ENCODE peak calls at places on chromosomes 1 and 21, in six cellular contexts. One of them, this sample, is unnamed.

GRCh38 chr1:156376146-156376545 is 7.1 kb downstream of the RHBG start:
- DNase-seq in activated T-helper 1 cell treated with anti-CD3 and anti-CD28 coated beads, Interleukin-12 subunit alpha, Interleukin-12 subunit beta, Interleukin-2, Interleukin-4 antibody, amounts not matched to agents 30 ng/mL and 10 ng/mL and 1 ng/mL, durations not matched to agents 14 hours and 24 hours and 36 hours: no peak
- DNase-seq in GM20000: no peak
- DNase-seq in NAMALWA: no peak
- DNase-seq in stimulated activated CD4-positive, alpha-beta T cell treated with anti-CD3 and anti-CD28 coated beads, TNF-alpha, amount 100 ng/mL, for 1 hour: no peak
- DNase-seq in adrenal gland: peak; percentile 14
- DNase-seq in this sample: no peak

GRCh38 chr1:3537359-3537758 is 73.9 kb downstream of the MEGF6 start:
- DNase-seq in GM20000: no peak
- DNase-seq in NAMALWA: no peak
- DNase-seq in stimulated activated CD4-positive, alpha-beta T cell treated with anti-CD3 and anti-CD28 coated beads, TNF-alpha, amount 100 ng/mL, for 1 hour: no peak
- DNase-seq in activated T-helper 1 cell treated with anti-CD3 and anti-CD28 coated beads, Interleukin-12 subunit alpha, Interleukin-12 subunit beta, Interleukin-2, Interleukin-4 antibody, amounts not matched to agents 30 ng/mL and 10 ng/mL and 1 ng/mL, durations not matched to agents 14 hours and 24 hours and 36 hours: no peak
- DNase-seq in adrenal gland: no peak
- DNase-seq in this sample: no peak

GRCh38 chr21:45898781-45899180 is 82.8 kb upstream of the COL6A1 start:
- DNase-seq in GM20000: no peak
- DNase-seq in adrenal gland: no peak
- DNase-seq in activated T-helper 1 cell treated with anti-CD3 and anti-CD28 coated beads, Interleukin-12 subunit alpha, Interleukin-12 subunit beta, Interleukin-2, Interleukin-4 antibody, amounts not matched to agents 30 ng/mL and 10 ng/mL and 1 ng/mL, durations not matched to agents 14 hours and 24 hours and 36 hours: no peak
- DNase-seq in stimulated activated CD4-positive, alpha-beta T cell treated with anti-CD3 and anti-CD28 coated beads, TNF-alpha, amount 100 ng/mL, for 1 hour: no peak
- DNase-seq in NAMALWA: no peak
- DNase-seq in this sample: no peak

GRCh38 chr1:200510228-200510623 is 100.4 kb upstream of the ZNF281 start:
- DNase-seq in GM20000: peak; percentile 76
- DNase-seq in adrenal gland: peak; percentile 84
- DNase-seq in activated T-helper 1 cell treated with anti-CD3 and anti-CD28 coated beads, Interleukin-12 subunit alpha, Interleukin-12 subunit beta, Interleukin-2, Interleukin-4 antibody, amounts not matched to agents 30 ng/mL and 10 ng/mL and 1 ng/mL, durations not matched to agents 14 hours and 24 hours and 36 hours: peak; percentile 47
- DNase-seq in stimulated activated CD4-positive, alpha-beta T cell treated with anti-CD3 and anti-CD28 coated beads, TNF-alpha, amount 100 ng/mL, for 1 hour: peak; percentile 38
- DNase-seq in NAMALWA: peak; percentile 89
- DNase-seq in this sample: peak; percentile 68

GRCh38 chr1:67646145-67647035 is 38.6 kb upstream of the GADD45A start:
- DNase-seq in NAMALWA: no peak
- DNase-seq in adrenal gland: peak; percentile 71
- DNase-seq in activated T-helper 1 cell treated with anti-CD3 and anti-CD28 coated beads, Interleukin-12 subunit alpha, Interleukin-12 subunit beta, Interleukin-2, Interleukin-4 antibody, amounts not matched to agents 30 ng/mL and 10 ng/mL and 1 ng/mL, durations not matched to agents 14 hours and 24 hours and 36 hours: no peak
- DNase-seq in stimulated activated CD4-positive, alpha-beta T cell treated with anti-CD3 and anti-CD28 coated beads, TNF-alpha, amount 100 ng/mL, for 1 hour: no peak
- DNase-seq in GM20000: no peak
- DNase-seq in this sample: peak; percentile 61

GRCh38 chr1:7366286-7366954 is 404.7 kb upstream of the VAMP3 start:
- DNase-seq in GM20000: no peak
- DNase-seq in activated T-helper 1 cell treated with anti-CD3 and anti-CD28 coated beads, Interleukin-12 subunit alpha, Interleukin-12 subunit beta, Interleukin-2, Interleukin-4 antibody, amounts not matched to agents 30 ng/mL and 10 ng/mL and 1 ng/mL, durations not matched to agents 14 hours and 24 hours and 36 hours: no peak
- DNase-seq in stimulated activated CD4-positive, alpha-beta T cell treated with anti-CD3 and anti-CD28 coated beads, TNF-alpha, amount 100 ng/mL, for 1 hour: no peak
- DNase-seq in NAMALWA: no peak
- DNase-seq in adrenal gland: no peak
- DNase-seq in this sample: peak; percentile 36

GRCh38 chr1:194071200-194071599 is 884.8 kb upstream of the B3GALT2 start:
- DNase-seq in adrenal gland: no peak
- DNase-seq in NAMALWA: no peak
- DNase-seq in stimulated activated CD4-positive, alpha-beta T cell treated with anti-CD3 and anti-CD28 coated beads, TNF-alpha, amount 100 ng/mL, for 1 hour: no peak
- DNase-seq in GM20000: no peak
- DNase-seq in activated T-helper 1 cell treated with anti-CD3 and anti-CD28 coated beads, Interleukin-12 subunit alpha, Interleukin-12 subunit beta, Interleukin-2, Interleukin-4 antibody, amounts not matched to agents 30 ng/mL and 10 ng/mL and 1 ng/mL, durations not matched to agents 14 hours and 24 hours and 36 hours: no peak
- DNase-seq in this sample: no peak

GRCh38 chr1:157105298-157105987 is 5.8 kb upstream of the ETV3L start:
- DNase-seq in GM20000: no peak
- DNase-seq in NAMALWA: no peak
- DNase-seq in adrenal gland: no peak
- DNase-seq in activated T-helper 1 cell treated with anti-CD3 and anti-CD28 coated beads, Interleukin-12 subunit alpha, Interleukin-12 subunit beta, Interleukin-2, Interleukin-4 antibody, amounts not matched to agents 30 ng/mL and 10 ng/mL and 1 ng/mL, durations not matched to agents 14 hours and 24 hours and 36 hours: no peak
- DNase-seq in stimulated activated CD4-positive, alpha-beta T cell treated with anti-CD3 and anti-CD28 coated beads, TNF-alpha, amount 100 ng/mL, for 1 hour: no peak
- DNase-seq in this sample: no peak

GRCh38 chr1:116724765-116725375 is 29.4 kb upstream of the CD2 start:
- DNase-seq in stimulated activated CD4-positive, alpha-beta T cell treated with anti-CD3 and anti-CD28 coated beads, TNF-alpha, amount 100 ng/mL, for 1 hour: peak; percentile 55
- DNase-seq in adrenal gland: peak; percentile 73
- DNase-seq in GM20000: peak; percentile 63
- DNase-seq in activated T-helper 1 cell treated with anti-CD3 and anti-CD28 coated beads, Interleukin-12 subunit alpha, Interleukin-12 subunit beta, Interleukin-2, Interleukin-4 antibody, amounts not matched to agents 30 ng/mL and 10 ng/mL and 1 ng/mL, durations not matched to agents 14 hours and 24 hours and 36 hours: peak; percentile 64
- DNase-seq in NAMALWA: peak; percentile 77
- DNase-seq in this sample: no peak

GRCh38 chr1:30783244-30783915 is 25.8 kb upstream of the LAPTM5 start:
- DNase-seq in adrenal gland: peak; percentile 91
- DNase-seq in GM20000: no peak
- DNase-seq in activated T-helper 1 cell treated with anti-CD3 and anti-CD28 coated beads, Interleukin-12 subunit alpha, Interleukin-12 subunit beta, Interleukin-2, Interleukin-4 antibody, amounts not matched to agents 30 ng/mL and 10 ng/mL and 1 ng/mL, durations not matched to agents 14 hours and 24 hours and 36 hours: no peak
- DNase-seq in stimulated activated CD4-positive, alpha-beta T cell treated with anti-CD3 and anti-CD28 coated beads, TNF-alpha, amount 100 ng/mL, for 1 hour: no peak
- DNase-seq in NAMALWA: no peak
- DNase-seq in this sample: peak; percentile 40

GRCh38 chr1:207366022-207366421 is 44.5 kb downstream of the CD55 start:
- DNase-seq in adrenal gland: no peak
- DNase-seq in activated T-helper 1 cell treated with anti-CD3 and anti-CD28 coated beads, Interleukin-12 subunit alpha, Interleukin-12 subunit beta, Interleukin-2, Interleukin-4 antibody, amounts not matched to agents 30 ng/mL and 10 ng/mL and 1 ng/mL, durations not matched to agents 14 hours and 24 hours and 36 hours: no peak
- DNase-seq in GM20000: no peak
- DNase-seq in NAMALWA: no peak
- DNase-seq in stimulated activated CD4-positive, alpha-beta T cell treated with anti-CD3 and anti-CD28 coated beads, TNF-alpha, amount 100 ng/mL, for 1 hour: no peak
- DNase-seq in this sample: no peak

GRCh38 chr1:101250656-101251272 is 13.9 kb downstream of the S1PR1 start:
- DNase-seq in activated T-helper 1 cell treated with anti-CD3 and anti-CD28 coated beads, Interleukin-12 subunit alpha, Interleukin-12 subunit beta, Interleukin-2, Interleukin-4 antibody, amounts not matched to agents 30 ng/mL and 10 ng/mL and 1 ng/mL, durations not matched to agents 14 hours and 24 hours and 36 hours: no peak
- DNase-seq in adrenal gland: no peak
- DNase-seq in GM20000: no peak
- DNase-seq in NAMALWA: no peak
- DNase-seq in stimulated activated CD4-positive, alpha-beta T cell treated with anti-CD3 and anti-CD28 coated beads, TNF-alpha, amount 100 ng/mL, for 1 hour: no peak
- DNase-seq in this sample: no peak

GRCh38 chr1:90781429-90782020 is 64.4 kb upstream of the BARHL2 start:
- DNase-seq in stimulated activated CD4-positive, alpha-beta T cell treated with anti-CD3 and anti-CD28 coated beads, TNF-alpha, amount 100 ng/mL, for 1 hour: no peak
- DNase-seq in GM20000: no peak
- DNase-seq in activated T-helper 1 cell treated with anti-CD3 and anti-CD28 coated beads, Interleukin-12 subunit alpha, Interleukin-12 subunit beta, Interleukin-2, Interleukin-4 antibody, amounts not matched to agents 30 ng/mL and 10 ng/mL and 1 ng/mL, durations not matched to agents 14 hours and 24 hours and 36 hours: no peak
- DNase-seq in NAMALWA: no peak
- DNase-seq in adrenal gland: no peak
- DNase-seq in this sample: no peak

GRCh38 chr1:31782766-31783410 is 18.7 kb upstream of the ADGRB2 start:
- DNase-seq in adrenal gland: no peak
- DNase-seq in activated T-helper 1 cell treated with anti-CD3 and anti-CD28 coated beads, Interleukin-12 subunit alpha, Interleukin-12 subunit beta, Interleukin-2, Interleukin-4 antibody, amounts not matched to agents 30 ng/mL and 10 ng/mL and 1 ng/mL, durations not matched to agents 14 hours and 24 hours and 36 hours: no peak
- DNase-seq in GM20000: no peak
- DNase-seq in NAMALWA: no peak
- DNase-seq in stimulated activated CD4-positive, alpha-beta T cell treated with anti-CD3 and anti-CD28 coated beads, TNF-alpha, amount 100 ng/mL, for 1 hour: no peak
- DNase-seq in this sample: no peak

GRCh38 chr1:10675813-10676212 is 120.6 kb downstream of the CASZ1 start:
- DNase-seq in adrenal gland: no peak
- DNase-seq in stimulated activated CD4-positive, alpha-beta T cell treated with anti-CD3 and anti-CD28 coated beads, TNF-alpha, amount 100 ng/mL, for 1 hour: no peak
- DNase-seq in GM20000: no peak
- DNase-seq in activated T-helper 1 cell treated with anti-CD3 and anti-CD28 coated beads, Interleukin-12 subunit alpha, Interleukin-12 subunit beta, Interleukin-2, Interleukin-4 antibody, amounts not matched to agents 30 ng/mL and 10 ng/mL and 1 ng/mL, durations not matched to agents 14 hours and 24 hours and 36 hours: no peak
- DNase-seq in NAMALWA: no peak
- DNase-seq in this sample: no peak

GRCh38 chr1:199081739-199082138 is 442.9 kb downstream of the PTPRC start:
- DNase-seq in activated T-helper 1 cell treated with anti-CD3 and anti-CD28 coated beads, Interleukin-12 subunit alpha, Interleukin-12 subunit beta, Interleukin-2, Interleukin-4 antibody, amounts not matched to agents 30 ng/mL and 10 ng/mL and 1 ng/mL, durations not matched to agents 14 hours and 24 hours and 36 hours: no peak
- DNase-seq in adrenal gland: no peak
- DNase-seq in NAMALWA: no peak
- DNase-seq in stimulated activated CD4-positive, alpha-beta T cell treated with anti-CD3 and anti-CD28 coated beads, TNF-alpha, amount 100 ng/mL, for 1 hour: no peak
- DNase-seq in GM20000: peak; percentile 38
- DNase-seq in this sample: no peak

GRCh38 chr1:47644216-47644581 is 206.4 kb downstream of the FOXD2 start:
- DNase-seq in GM20000: no peak
- DNase-seq in NAMALWA: no peak
- DNase-seq in adrenal gland: no peak
- DNase-seq in activated T-helper 1 cell treated with anti-CD3 and anti-CD28 coated beads, Interleukin-12 subunit alpha, Interleukin-12 subunit beta, Interleukin-2, Interleukin-4 antibody, amounts not matched to agents 30 ng/mL and 10 ng/mL and 1 ng/mL, durations not matched to agents 14 hours and 24 hours and 36 hours: no peak
- DNase-seq in stimulated activated CD4-positive, alpha-beta T cell treated with anti-CD3 and anti-CD28 coated beads, TNF-alpha, amount 100 ng/mL, for 1 hour: no peak
- DNase-seq in this sample: no peak

GRCh38 chr1:233707153-233707905 is 93.4 kb downstream of the KCNK1 start:
- DNase-seq in activated T-helper 1 cell treated with anti-CD3 and anti-CD28 coated beads, Interleukin-12 subunit alpha, Interleukin-12 subunit beta, Interleukin-2, Interleukin-4 antibody, amounts not matched to agents 30 ng/mL and 10 ng/mL and 1 ng/mL, durations not matched to agents 14 hours and 24 hours and 36 hours: no peak
- DNase-seq in GM20000: no peak
- DNase-seq in stimulated activated CD4-positive, alpha-beta T cell treated with anti-CD3 and anti-CD28 coated beads, TNF-alpha, amount 100 ng/mL, for 1 hour: no peak
- DNase-seq in adrenal gland: peak; percentile 31
- DNase-seq in NAMALWA: no peak
- DNase-seq in this sample: no peak

GRCh38 chr1:165228676-165229075 is 127.8 kb downstream of the LMX1A start:
- DNase-seq in GM20000: no peak
- DNase-seq in adrenal gland: no peak
- DNase-seq in activated T-helper 1 cell treated with anti-CD3 and anti-CD28 coated beads, Interleukin-12 subunit alpha, Interleukin-12 subunit beta, Interleukin-2, Interleukin-4 antibody, amounts not matched to agents 30 ng/mL and 10 ng/mL and 1 ng/mL, durations not matched to agents 14 hours and 24 hours and 36 hours: no peak
- DNase-seq in stimulated activated CD4-positive, alpha-beta T cell treated with anti-CD3 and anti-CD28 coated beads, TNF-alpha, amount 100 ng/mL, for 1 hour: no peak
- DNase-seq in NAMALWA: no peak
- DNase-seq in this sample: no peak

GRCh38 chr1:153357853-153358690 is at the start of gene S100A9:
- DNase-seq in GM20000: no peak
- DNase-seq in stimulated activated CD4-positive, alpha-beta T cell treated with anti-CD3 and anti-CD28 coated beads, TNF-alpha, amount 100 ng/mL, for 1 hour: no peak
- DNase-seq in NAMALWA: no peak
- DNase-seq in activated T-helper 1 cell treated with anti-CD3 and anti-CD28 coated beads, Interleukin-12 subunit alpha, Interleukin-12 subunit beta, Interleukin-2, Interleukin-4 antibody, amounts not matched to agents 30 ng/mL and 10 ng/mL and 1 ng/mL, durations not matched to agents 14 hours and 24 hours and 36 hours: no peak
- DNase-seq in adrenal gland: no peak
- DNase-seq in this sample: no peak

GRCh38 chr1:166975361-166976129 is at the start of gene ILDR2:
- DNase-seq in stimulated activated CD4-positive, alpha-beta T cell treated with anti-CD3 and anti-CD28 coated beads, TNF-alpha, amount 100 ng/mL, for 1 hour: no peak
- DNase-seq in adrenal gland: peak; percentile 34
- DNase-seq in NAMALWA: peak; percentile 76
- DNase-seq in GM20000: peak; percentile 87
- DNase-seq in activated T-helper 1 cell treated with anti-CD3 and anti-CD28 coated beads, Interleukin-12 subunit alpha, Interleukin-12 subunit beta, Interleukin-2, Interleukin-4 antibody, amounts not matched to agents 30 ng/mL and 10 ng/mL and 1 ng/mL, durations not matched to agents 14 hours and 24 hours and 36 hours: peak; percentile 41
- DNase-seq in this sample: peak; percentile 32

GRCh38 chr21:38448619-38449186 is 49.6 kb downstream of the ERG start:
- DNase-seq in stimulated activated CD4-positive, alpha-beta T cell treated with anti-CD3 and anti-CD28 coated beads, TNF-alpha, amount 100 ng/mL, for 1 hour: no peak
- DNase-seq in activated T-helper 1 cell treated with anti-CD3 and anti-CD28 coated beads, Interleukin-12 subunit alpha, Interleukin-12 subunit beta, Interleukin-2, Interleukin-4 antibody, amounts not matched to agents 30 ng/mL and 10 ng/mL and 1 ng/mL, durations not matched to agents 14 hours and 24 hours and 36 hours: no peak
- DNase-seq in GM20000: no peak
- DNase-seq in adrenal gland: no peak
- DNase-seq in NAMALWA: no peak
- DNase-seq in this sample: no peak

GRCh38 chr1:223834660-223835263 is 11.0 kb downstream of the TP53BP2 start:
- DNase-seq in activated T-helper 1 cell treated with anti-CD3 and anti-CD28 coated beads, Interleukin-12 subunit alpha, Interleukin-12 subunit beta, Interleukin-2, Interleukin-4 antibody, amounts not matched to agents 30 ng/mL and 10 ng/mL and 1 ng/mL, durations not matched to agents 14 hours and 24 hours and 36 hours: no peak
- DNase-seq in GM20000: no peak
- DNase-seq in NAMALWA: no peak
- DNase-seq in stimulated activated CD4-positive, alpha-beta T cell treated with anti-CD3 and anti-CD28 coated beads, TNF-alpha, amount 100 ng/mL, for 1 hour: no peak
- DNase-seq in adrenal gland: no peak
- DNase-seq in this sample: no peak

GRCh38 chr1:223748773-223749733 is 36.7 kb downstream of the CAPN2 start:
- DNase-seq in GM20000: peak; percentile 86
- DNase-seq in adrenal gland: peak; percentile 74
- DNase-seq in stimulated activated CD4-positive, alpha-beta T cell treated with anti-CD3 and anti-CD28 coated beads, TNF-alpha, amount 100 ng/mL, for 1 hour: peak; percentile 19
- DNase-seq in activated T-helper 1 cell treated with anti-CD3 and anti-CD28 coated beads, Interleukin-12 subunit alpha, Interleukin-12 subunit beta, Interleukin-2, Interleukin-4 antibody, amounts not matched to agents 30 ng/mL and 10 ng/mL and 1 ng/mL, durations not matched to agents 14 hours and 24 hours and 36 hours: peak; percentile 39
- DNase-seq in NAMALWA: peak; percentile 54
- DNase-seq in this sample: peak; percentile 53

GRCh38 chr1:101908980-101909379 is 87.7 kb downstream of the OLFM3 start:
- DNase-seq in GM20000: no peak
- DNase-seq in adrenal gland: no peak
- DNase-seq in stimulated activated CD4-positive, alpha-beta T cell treated with anti-CD3 and anti-CD28 coated beads, TNF-alpha, amount 100 ng/mL, for 1 hour: no peak
- DNase-seq in activated T-helper 1 cell treated with anti-CD3 and anti-CD28 coated beads, Interleukin-12 subunit alpha, Interleukin-12 subunit beta, Interleukin-2, Interleukin-4 antibody, amounts not matched to agents 30 ng/mL and 10 ng/mL and 1 ng/mL, durations not matched to agents 14 hours and 24 hours and 36 hours: no peak
- DNase-seq in NAMALWA: no peak
- DNase-seq in this sample: no peak

GRCh38 chr1:13751458-13751871 is 51.5 kb downstream of the PRDM2 start:
- DNase-seq in adrenal gland: no peak
- DNase-seq in GM20000: peak; percentile 72
- DNase-seq in activated T-helper 1 cell treated with anti-CD3 and anti-CD28 coated beads, Interleukin-12 subunit alpha, Interleukin-12 subunit beta, Interleukin-2, Interleukin-4 antibody, amounts not matched to agents 30 ng/mL and 10 ng/mL and 1 ng/mL, durations not matched to agents 14 hours and 24 hours and 36 hours: no peak
- DNase-seq in stimulated activated CD4-positive, alpha-beta T cell treated with anti-CD3 and anti-CD28 coated beads, TNF-alpha, amount 100 ng/mL, for 1 hour: no peak
- DNase-seq in NAMALWA: peak; percentile 43
- DNase-seq in this sample: no peak

GRCh38 chr1:210792703-210793102 is 341.2 kb downstream of the KCNH1 start:
- DNase-seq in adrenal gland: no peak
- DNase-seq in NAMALWA: no peak
- DNase-seq in stimulated activated CD4-positive, alpha-beta T cell treated with anti-CD3 and anti-CD28 coated beads, TNF-alpha, amount 100 ng/mL, for 1 hour: no peak
- DNase-seq in activated T-helper 1 cell treated with anti-CD3 and anti-CD28 coated beads, Interleukin-12 subunit alpha, Interleukin-12 subunit beta, Interleukin-2, Interleukin-4 antibody, amounts not matched to agents 30 ng/mL and 10 ng/mL and 1 ng/mL, durations not matched to agents 14 hours and 24 hours and 36 hours: no peak
- DNase-seq in GM20000: no peak
- DNase-seq in this sample: no peak

GRCh38 chr1:155816351-155816750 is 40.7 kb downstream of the GON4L start:
- DNase-seq in NAMALWA: peak; percentile 27
- DNase-seq in adrenal gland: no peak
- DNase-seq in activated T-helper 1 cell treated with anti-CD3 and anti-CD28 coated beads, Interleukin-12 subunit alpha, Interleukin-12 subunit beta, Interleukin-2, Interleukin-4 antibody, amounts not matched to agents 30 ng/mL and 10 ng/mL and 1 ng/mL, durations not matched to agents 14 hours and 24 hours and 36 hours: no peak
- DNase-seq in GM20000: no peak
- DNase-seq in stimulated activated CD4-positive, alpha-beta T cell treated with anti-CD3 and anti-CD28 coated beads, TNF-alpha, amount 100 ng/mL, for 1 hour: no peak
- DNase-seq in this sample: no peak

GRCh38 chr1:36625253-36625958 is 142.7 kb upstream of the CSF3R start:
- DNase-seq in NAMALWA: no peak
- DNase-seq in adrenal gland: no peak
- DNase-seq in stimulated activated CD4-positive, alpha-beta T cell treated with anti-CD3 and anti-CD28 coated beads, TNF-alpha, amount 100 ng/mL, for 1 hour: no peak
- DNase-seq in activated T-helper 1 cell treated with anti-CD3 and anti-CD28 coated beads, Interleukin-12 subunit alpha, Interleukin-12 subunit beta, Interleukin-2, Interleukin-4 antibody, amounts not matched to agents 30 ng/mL and 10 ng/mL and 1 ng/mL, durations not matched to agents 14 hours and 24 hours and 36 hours: no peak
- DNase-seq in GM20000: no peak
- DNase-seq in this sample: no peak

GRCh38 chr1:182766050-182766449 is 23.5 kb upstream of the NPL start:
- DNase-seq in activated T-helper 1 cell treated with anti-CD3 and anti-CD28 coated beads, Interleukin-12 subunit alpha, Interleukin-12 subunit beta, Interleukin-2, Interleukin-4 antibody, amounts not matched to agents 30 ng/mL and 10 ng/mL and 1 ng/mL, durations not matched to agents 14 hours and 24 hours and 36 hours: no peak
- DNase-seq in adrenal gland: no peak
- DNase-seq in stimulated activated CD4-positive, alpha-beta T cell treated with anti-CD3 and anti-CD28 coated beads, TNF-alpha, amount 100 ng/mL, for 1 hour: no peak
- DNase-seq in GM20000: no peak
- DNase-seq in NAMALWA: no peak
- DNase-seq in this sample: no peak

GRCh38 chr1:42210421-42211133 is 46.0 kb upstream of the GUCA2A start:
- DNase-seq in adrenal gland: no peak
- DNase-seq in NAMALWA: no peak
- DNase-seq in GM20000: no peak
- DNase-seq in activated T-helper 1 cell treated with anti-CD3 and anti-CD28 coated beads, Interleukin-12 subunit alpha, Interleukin-12 subunit beta, Interleukin-2, Interleukin-4 antibody, amounts not matched to agents 30 ng/mL and 10 ng/mL and 1 ng/mL, durations not matched to agents 14 hours and 24 hours and 36 hours: no peak
- DNase-seq in stimulated activated CD4-positive, alpha-beta T cell treated with anti-CD3 and anti-CD28 coated beads, TNF-alpha, amount 100 ng/mL, for 1 hour: no peak
- DNase-seq in this sample: no peak

GRCh38 chr1:21308847-21309652 is 18.8 kb upstream of the ECE1 start:
- DNase-seq in NAMALWA: no peak
- DNase-seq in activated T-helper 1 cell treated with anti-CD3 and anti-CD28 coated beads, Interleukin-12 subunit alpha, Interleukin-12 subunit beta, Interleukin-2, Interleukin-4 antibody, amounts not matched to agents 30 ng/mL and 10 ng/mL and 1 ng/mL, durations not matched to agents 14 hours and 24 hours and 36 hours: no peak
- DNase-seq in GM20000: no peak
- DNase-seq in adrenal gland: peak; percentile 83
- DNase-seq in stimulated activated CD4-positive, alpha-beta T cell treated with anti-CD3 and anti-CD28 coated beads, TNF-alpha, amount 100 ng/mL, for 1 hour: no peak
- DNase-seq in this sample: no peak

GRCh38 chr21:33051925-33052324 is 18.0 kb upstream of the OLIG1 start:
- DNase-seq in adrenal gland: no peak
- DNase-seq in stimulated activated CD4-positive, alpha-beta T cell treated with anti-CD3 and anti-CD28 coated beads, TNF-alpha, amount 100 ng/mL, for 1 hour: no peak
- DNase-seq in NAMALWA: no peak
- DNase-seq in activated T-helper 1 cell treated with anti-CD3 and anti-CD28 coated beads, Interleukin-12 subunit alpha, Interleukin-12 subunit beta, Interleukin-2, Interleukin-4 antibody, amounts not matched to agents 30 ng/mL and 10 ng/mL and 1 ng/mL, durations not matched to agents 14 hours and 24 hours and 36 hours: no peak
- DNase-seq in GM20000: no peak
- DNase-seq in this sample: no peak

GRCh38 chr21:45177039-45177438 is 102.7 kb downstream of the ADARB1 start:
- DNase-seq in stimulated activated CD4-positive, alpha-beta T cell treated with anti-CD3 and anti-CD28 coated beads, TNF-alpha, amount 100 ng/mL, for 1 hour: no peak
- DNase-seq in GM20000: no peak
- DNase-seq in NAMALWA: no peak
- DNase-seq in adrenal gland: no peak
- DNase-seq in activated T-helper 1 cell treated with anti-CD3 and anti-CD28 coated beads, Interleukin-12 subunit alpha, Interleukin-12 subunit beta, Interleukin-2, Interleukin-4 antibody, amounts not matched to agents 30 ng/mL and 10 ng/mL and 1 ng/mL, durations not matched to agents 14 hours and 24 hours and 36 hours: no peak
- DNase-seq in this sample: no peak

GRCh38 chr1:228376651-228377631 is 29.7 kb downstream of the TRIM11 start:
- DNase-seq in NAMALWA: no peak
- DNase-seq in stimulated activated CD4-positive, alpha-beta T cell treated with anti-CD3 and anti-CD28 coated beads, TNF-alpha, amount 100 ng/mL, for 1 hour: no peak
- DNase-seq in GM20000: no peak
- DNase-seq in activated T-helper 1 cell treated with anti-CD3 and anti-CD28 coated beads, Interleukin-12 subunit alpha, Interleukin-12 subunit beta, Interleukin-2, Interleukin-4 antibody, amounts not matched to agents 30 ng/mL and 10 ng/mL and 1 ng/mL, durations not matched to agents 14 hours and 24 hours and 36 hours: no peak
- DNase-seq in adrenal gland: no peak
- DNase-seq in this sample: no peak

GRCh38 chr1:2275796-2276536 is 47.8 kb downstream of the SKI start:
- DNase-seq in activated T-helper 1 cell treated with anti-CD3 and anti-CD28 coated beads, Interleukin-12 subunit alpha, Interleukin-12 subunit beta, Interleukin-2, Interleukin-4 antibody, amounts not matched to agents 30 ng/mL and 10 ng/mL and 1 ng/mL, durations not matched to agents 14 hours and 24 hours and 36 hours: no peak
- DNase-seq in stimulated activated CD4-positive, alpha-beta T cell treated with anti-CD3 and anti-CD28 coated beads, TNF-alpha, amount 100 ng/mL, for 1 hour: no peak
- DNase-seq in adrenal gland: no peak
- DNase-seq in GM20000: no peak
- DNase-seq in NAMALWA: no peak
- DNase-seq in this sample: no peak

GRCh38 chr1:9593492-9594465 is 5.1 kb downstream of the TMEM201 start:
- DNase-seq in NAMALWA: peak; percentile 80
- DNase-seq in activated T-helper 1 cell treated with anti-CD3 and anti-CD28 coated beads, Interleukin-12 subunit alpha, Interleukin-12 subunit beta, Interleukin-2, Interleukin-4 antibody, amounts not matched to agents 30 ng/mL and 10 ng/mL and 1 ng/mL, durations not matched to agents 14 hours and 24 hours and 36 hours: peak; percentile 56
- DNase-seq in stimulated activated CD4-positive, alpha-beta T cell treated with anti-CD3 and anti-CD28 coated beads, TNF-alpha, amount 100 ng/mL, for 1 hour: no peak
- DNase-seq in GM20000: peak; percentile 88
- DNase-seq in adrenal gland: peak; percentile 92
- DNase-seq in this sample: peak; percentile 91

GRCh38 chr1:28591708-28592313 is at the start of gene RAB42:
- DNase-seq in activated T-helper 1 cell treated with anti-CD3 and anti-CD28 coated beads, Interleukin-12 subunit alpha, Interleukin-12 subunit beta, Interleukin-2, Interleukin-4 antibody, amounts not matched to agents 30 ng/mL and 10 ng/mL and 1 ng/mL, durations not matched to agents 14 hours and 24 hours and 36 hours: no peak
- DNase-seq in stimulated activated CD4-positive, alpha-beta T cell treated with anti-CD3 and anti-CD28 coated beads, TNF-alpha, amount 100 ng/mL, for 1 hour: no peak
- DNase-seq in NAMALWA: no peak
- DNase-seq in GM20000: peak; percentile 73
- DNase-seq in adrenal gland: peak; percentile 59
- DNase-seq in this sample: peak; percentile 35

This sample was measured in heart right ventricle.